ENCODE peak calls at places on chromosome 4, in five cellular contexts. Z, J, U, G and E are unnamed samples.

GRCh38 chr4:53601251-53601764 is 10.0 kb upstream of the LNX1 start:
- DNase-seq in Z (no peak), U (peak; percentile 33), G (no peak), J (no peak), E (peak; percentile 89)

GRCh38 chr4:40592034-40592433 is 37.6 kb downstream of the RBM47 start:
- DNase-seq in J (no peak), U (no peak), Z (no peak), G (no peak), E (no peak)

GRCh38 chr4:189835505-189835904 is 105.2 kb upstream of the FRG1 start:
- DNase-seq in U (no peak), G (no peak), J (no peak), Z (peak; percentile 2), E (no peak)

GRCh38 chr4:337932-338758 is 531 bp downstream of the ZNF141 start:
- DNase-seq in Z (peak; percentile 36), G (no peak), J (peak; percentile 72), U (no peak), E (no peak)

GRCh38 chr4:169060396-169061081 is 50.5 kb upstream of the CBR4 start:
- DNase-seq in U (no peak), Z (no peak), J (no peak), G (no peak), E (no peak)

GRCh38 chr4:167031534-167032156 is 202.6 kb downstream of the SPOCK3 start:
- DNase-seq in J (peak; percentile 46), U (no peak), Z (peak; percentile 5), G (no peak), E (no peak)

GRCh38 chr4:185351691-185352090 is 44.0 kb downstream of the LRP2BP start:
- DNase-seq in Z (no peak), G (no peak), J (no peak), U (no peak), E (no peak)

GRCh38 chr4:169443748-169444147 is 168.6 kb downstream of the NEK1 start:
- DNase-seq in J (no peak), G (no peak), U (no peak), Z (no peak), E (no peak)

GRCh38 chr4:59180161-59180560 is 2020.0 kb upstream of the ADGRL3 start:
- DNase-seq in J (no peak), U (no peak), Z (no peak), G (no peak), E (no peak)

GRCh38 chr4:137881641-137882040 is 349.3 kb upstream of the PCDH18 start:
- DNase-seq in G (no peak), U (no peak), Z (no peak), J (no peak), E (peak; percentile 2)

GRCh38 chr4:107693132-107693531 is 26.9 kb downstream of the PAPSS1 start:
- DNase-seq in G (no peak), U (no peak), Z (no peak), J (no peak), E (no peak)

GRCh38 chr4:128130621-128131020 is 69.5 kb downstream of the LARP1B start:
- DNase-seq in G (no peak), Z (no peak), U (no peak), J (no peak), E (no peak)

GRCh38 chr4:108793413-108793812 is 30.6 kb upstream of the ETNPPL start:
- DNase-seq in G (no peak), Z (no peak), U (no peak), J (no peak), E (no peak)
- H3K9ac ChIP-seq in G (no peak overlapping the region), Z (no peak overlapping the region), U (no peak overlapping the region), J (no peak overlapping the region), E (no peak overlapping the region)

GRCh38 chr4:183177001-183177400 is 77.9 kb downstream of the WWC2 start:
- DNase-seq in J (no peak), G (no peak), Z (no peak), U (no peak), E (no peak)
- H2AK5ac ChIP-seq in J (no peak overlapping the region), G (no peak overlapping the region), Z (peak overlapping the region; percentile 78), U (no peak overlapping the region), E (no peak overlapping the region)

GRCh38 chr4:75980576-75980975 is 10.2 kb downstream of the SDAD1 start:
- DNase-seq in G (no peak), J (no peak), U (no peak), Z (no peak), E (no peak)
- H3K23ac ChIP-seq in G (peak overlapping the region; percentile 86), J (no peak overlapping the region), U (no peak overlapping the region), Z (no peak overlapping the region), E (no peak overlapping the region)

GRCh38 chr4:98656443-98656842 is 2.0 kb downstream of the TSPAN5 start:
- DNase-seq in G (no peak), U (no peak), Z (no peak), J (no peak), E (no peak)
- H3K9ac ChIP-seq in G (no peak overlapping the region), U (no peak overlapping the region), Z (peak overlapping the region; percentile 75), J (peak overlapping the region; percentile 93), E (no peak overlapping the region)